ENCODE peak calls at places on chromosomes 13 and 19, in nine cellular contexts. U, Z, C, X, G, L, W, H and E are unnamed samples.

GRCh38 chr19:55554749-55555152 is 9.4 kb upstream of the SBK3 start:
- DNase-seq in U (no peak), Z (no peak), C (no peak), X (no peak), G (no peak), L (no peak), W (no peak), H (no peak), E (no peak)

GRCh38 chr13:97224544-97225324 is 2.6 kb downstream of the MBNL2 start:
- DNase-seq in U (no peak), Z (peak; percentile 69), C (peak; percentile 42), X (peak; percentile 41), G (peak; percentile 41), L (no peak), W (no peak), H (peak; percentile 69), E (no peak)

GRCh38 chr13:73335938-73336337 is 277.1 kb downstream of the KLF5 start:
- DNase-seq in U (no peak), Z (no peak), C (no peak), X (no peak), G (no peak), L (no peak), W (no peak), H (no peak), E (no peak)

GRCh38 chr19:5339950-5340636 is 519 bp downstream of the PTPRS start:
- DNase-seq in U (no peak), Z (no peak), C (peak; percentile 51), X (no peak), G (no peak), L (no peak), W (no peak), H (peak; percentile 61), E (peak; percentile 49)

GRCh38 chr13:101640797-101641400 is 188.4 kb downstream of the ITGBL1 start:
- DNase-seq in U (no peak), Z (peak; percentile 34), C (no peak), X (peak; percentile 78), G (peak; percentile 82), L (no peak), W (no peak), H (no peak), E (peak; percentile 74)

GRCh38 chr13:21124853-21125252 is 51.5 kb downstream of the SKA3 start:
- DNase-seq in U (no peak), Z (peak; percentile 10), C (peak; percentile 69), X (peak; percentile 63), G (peak; percentile 51), L (no peak), W (no peak), H (peak; percentile 50), E (peak; percentile 97)

GRCh38 chr19:49677232-49677881 is at the start of gene PRMT1:
- DNase-seq in U (no peak), Z (no peak), C (peak; percentile 75), X (no peak), G (no peak), L (no peak), W (no peak), H (peak; percentile 67), E (peak; percentile 68)

GRCh38 chr19:7370546-7370945 is 21.8 kb downstream of the ARHGEF18 start:
- DNase-seq in U (no peak), Z (no peak), C (no peak), X (no peak), G (no peak), L (no peak), W (no peak), H (no peak), E (no peak)

GRCh38 chr19:48421548-48421947 is 24.2 kb upstream of the GRWD1 start:
- DNase-seq in U (no peak), Z (no peak), C (no peak), X (no peak), G (no peak), L (no peak), W (no peak), H (no peak), E (no peak)

GRCh38 chr13:73058741-73059459 is at the start of gene KLF5:
- DNase-seq in U (peak; percentile 98), Z (peak; percentile 92), C (peak; percentile 99), X (peak; percentile 89), G (peak; percentile 87), L (peak; percentile 100), W (peak; percentile 95), H (peak; percentile 97), E (peak; percentile 98)

GRCh38 chr13:22665531-22665930 is 515.2 kb upstream of the SGCG start:
- DNase-seq in U (no peak), Z (no peak), C (no peak), X (no peak), G (no peak), L (no peak), W (no peak), H (no peak), E (no peak)

GRCh38 chr13:97026759-97027555 is 32.7 kb upstream of the OXGR1 start:
- DNase-seq in U (no peak), Z (no peak), C (no peak), X (no peak), G (no peak), L (no peak), W (no peak), H (no peak), E (no peak)

GRCh38 chr13:59744747-59745394 is 418.9 kb downstream of the DIAPH3 start:
- DNase-seq in U (no peak), Z (no peak), C (no peak), X (peak; percentile 26), G (no peak), L (no peak), W (no peak), H (peak; percentile 28), E (no peak)

GRCh38 chr19:1854542-1855039 is 6.3 kb upstream of the REXO1 start:
- DNase-seq in U (no peak), Z (peak; percentile 41), C (no peak), X (no peak), G (no peak), L (no peak), W (peak; percentile 56), H (peak; percentile 56), E (no peak)

GRCh38 chr19:41700381-41701195 is 7.8 kb upstream of the CEACAM5 start:
- DNase-seq in U (no peak), Z (no peak), C (no peak), X (no peak), G (no peak), L (no peak), W (no peak), H (no peak), E (no peak)

GRCh38 chr19:56637976-56638555 is 4.9 kb upstream of the SMIM17 start:
- DNase-seq in U (peak; percentile 43), Z (peak; percentile 83), C (peak; percentile 70), X (peak; percentile 65), G (peak; percentile 71), L (no peak), W (peak; percentile 87), H (peak; percentile 91), E (peak; percentile 89)

GRCh38 chr13:20387441-20387971 is 138.2 kb downstream of the CRYL1 start:
- DNase-seq in U (no peak), Z (no peak), C (no peak), X (peak; percentile 34), G (peak; percentile 51), L (no peak), W (no peak), H (no peak), E (no peak)

GRCh38 chr13:110644892-110645521 is 29.7 kb downstream of the NAXD start:
- DNase-seq in U (peak; percentile 56), Z (peak; percentile 48), C (peak; percentile 80), X (peak; percentile 55), G (peak; percentile 48), L (peak; percentile 75), W (peak; percentile 62), H (peak; percentile 94), E (peak; percentile 31)

GRCh38 chr19:10763828-10764339 is 46.0 kb downstream of the DNM2 start:
- DNase-seq in U (no peak), Z (no peak), C (no peak), X (no peak), G (no peak), L (peak; percentile 54), W (no peak), H (no peak), E (no peak)

GRCh38 chr13:22877421-22877820 is 303.4 kb upstream of the SGCG start:
- DNase-seq in U (no peak), Z (no peak), C (no peak), X (no peak), G (no peak), L (no peak), W (no peak), H (no peak), E (no peak)

GRCh38 chr19:11356676-11357550 is 1.7 kb downstream of the PLPPR2 start:
- DNase-seq in U (no peak), Z (no peak), C (no peak), X (no peak), G (no peak), L (no peak), W (no peak), H (no peak), E (no peak)

GRCh38 chr19:28731113-28731512 is 481.8 kb downstream of the UQCRFS1 start:
- DNase-seq in U (no peak), Z (no peak), C (no peak), X (no peak), G (no peak), L (no peak), W (no peak), H (no peak), E (no peak)
- H3K36me3 ChIP-seq in U (no peaks in the 10 kb centered on the region), Z (no peaks in the 10 kb centered on the region), C (no peaks in the 10 kb centered on the region), X (no peaks in the 10 kb centered on the region), G (no peaks in the 10 kb centered on the region), L (no peaks in the 10 kb centered on the region), W (no peaks in the 10 kb centered on the region), H (no peaks in the 10 kb centered on the region), E (no peaks in the 10 kb centered on the region)

GRCh38 chr19:30361107-30361447 is 11.1 kb upstream of the ZNF536 start:
- DNase-seq in U (no peak), Z (no peak), C (no peak), X (no peak), G (no peak), L (no peak), W (no peak), H (no peak), E (no peak)
- H3K27ac ChIP-seq in U (no peak overlapping the region), Z (no peak overlapping the region), C (no peak overlapping the region), X (no peak overlapping the region), G (no peak overlapping the region), L (no peak overlapping the region), W (no peak overlapping the region), H (no peak overlapping the region), E (no peak overlapping the region)

DNA sequence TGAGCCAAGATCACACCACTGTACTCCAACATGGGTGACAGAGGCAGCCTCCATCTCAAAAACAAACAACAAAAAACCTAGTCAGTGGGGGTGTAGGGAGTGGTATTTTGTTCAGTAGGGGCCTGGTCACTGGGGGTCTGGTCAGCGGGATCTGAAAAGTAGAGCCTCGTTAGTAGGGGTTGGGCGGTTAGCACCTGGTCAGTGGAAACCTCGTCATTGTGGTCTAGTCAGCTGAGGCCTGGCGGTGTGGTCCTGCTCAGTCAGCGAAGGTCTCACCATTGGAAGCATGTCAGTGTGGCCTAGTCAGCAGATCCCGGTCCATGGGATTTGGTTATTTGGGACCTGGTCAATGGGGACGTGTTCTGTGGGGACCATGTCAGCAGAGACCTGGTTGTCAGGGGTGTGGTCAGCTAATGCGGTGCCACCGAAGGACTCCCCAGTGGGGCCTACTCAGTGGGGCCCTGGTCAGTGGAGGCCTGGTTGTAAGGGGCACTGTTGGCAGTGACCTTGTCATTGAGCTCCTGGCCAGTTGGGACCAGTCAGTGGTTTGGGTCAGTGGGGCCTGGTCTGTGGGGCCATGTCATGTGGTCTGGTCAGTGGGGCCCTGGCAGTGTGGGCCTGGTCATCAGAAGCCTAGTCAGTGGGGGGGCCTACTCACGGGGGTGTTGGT is 63.0 kb upstream of the TPM4 start:
- DNase-seq in U (no peak), Z (no peak), C (no peak), X (no peak), G (no peak), L (no peak), W (no peak), H (no peak), E (no peak)
- H3K36me3 ChIP-seq in U (no peaks in the 10 kb centered on the region), Z (no peaks in the 10 kb centered on the region), C (no peaks in the 10 kb centered on the region), X (no peaks in the 10 kb centered on the region), G (no peaks in the 10 kb centered on the region), L (no peaks in the 10 kb centered on the region), W (no peaks in the 10 kb centered on the region), H (no peaks in the 10 kb centered on the region), E (no peaks in the 10 kb centered on the region)

GRCh38 chr19:43470288-43470687 is 4.9 kb upstream of the LYPD3 start:
- DNase-seq in U (no peak), Z (peak; percentile 32), C (no peak), X (peak; percentile 93), G (peak; percentile 71), L (no peak), W (no peak), H (peak; percentile 29), E (no peak)
- H3K27ac ChIP-seq in U (no peak overlapping the region), Z (no peak overlapping the region), C (no peak overlapping the region), X (no peak overlapping the region), G (no peak overlapping the region), L (no peak overlapping the region), W (no peak overlapping the region), H (no peak overlapping the region), E (no peak overlapping the region)